ENCODE peak calls at places on chromosome 3, in seven cellular contexts. One of them, this sample, is unnamed.

GRCh38 chr3:64932666-64933342 is 245.0 kb upstream of the ADAMTS9 start:
- DNase-seq in Peyer's patch: no peak
- DNase-seq in retinal pigment epithelial cell: no peak
- DNase-seq in body of pancreas: no peak
- DNase-seq in stomach: no peak
- DNase-seq in esophagus muscularis mucosa: no peak
- DNase-seq in fibroblast of lung: no peak
- DNase-seq in this sample: no peak

GRCh38 chr3:50600841-50601591 is 10.6 kb downstream of the CISH start:
- DNase-seq in Peyer's patch: peak
- DNase-seq in retinal pigment epithelial cell: peak
- DNase-seq in body of pancreas: peak
- DNase-seq in stomach: peak
- DNase-seq in esophagus muscularis mucosa: peak
- DNase-seq in fibroblast of lung: peak
- DNase-seq in this sample: peak

GRCh38 chr3:48232232-48232631 is 8.7 kb upstream of the ZNF589 start:
- DNase-seq in Peyer's patch: no peak
- DNase-seq in retinal pigment epithelial cell: no peak
- DNase-seq in body of pancreas: peak
- DNase-seq in stomach: no peak
- DNase-seq in esophagus muscularis mucosa: no peak
- DNase-seq in fibroblast of lung: no peak
- DNase-seq in this sample: peak

GRCh38 chr3:97684490-97684889 is 80.1 kb upstream of the ARL6 start:
- DNase-seq in Peyer's patch: no peak
- DNase-seq in retinal pigment epithelial cell: no peak
- DNase-seq in body of pancreas: no peak
- DNase-seq in stomach: no peak
- DNase-seq in esophagus muscularis mucosa: no peak
- DNase-seq in fibroblast of lung: no peak
- DNase-seq in this sample: no peak

GRCh38 chr3:13077431-13078157 is 4.4 kb upstream of the IQSEC1 start:
- DNase-seq in Peyer's patch: no peak
- DNase-seq in retinal pigment epithelial cell: no peak
- DNase-seq in body of pancreas: peak
- DNase-seq in stomach: peak
- DNase-seq in esophagus muscularis mucosa: no peak
- DNase-seq in fibroblast of lung: peak
- DNase-seq in this sample: no peak

GRCh38 chr3:120795017-120795648 is 52.6 kb downstream of the GTF2E1 start:
- DNase-seq in Peyer's patch: peak
- DNase-seq in retinal pigment epithelial cell: no peak
- DNase-seq in body of pancreas: peak
- DNase-seq in stomach: peak
- DNase-seq in esophagus muscularis mucosa: peak
- DNase-seq in fibroblast of lung: peak
- DNase-seq in this sample: peak

GRCh38 chr3:134879991-134880390 is 84.9 kb downstream of the EPHB1 start:
- DNase-seq in Peyer's patch: no peak
- DNase-seq in retinal pigment epithelial cell: no peak
- DNase-seq in body of pancreas: no peak
- DNase-seq in stomach: no peak
- DNase-seq in esophagus muscularis mucosa: no peak
- DNase-seq in fibroblast of lung: no peak
- DNase-seq in this sample: no peak

GRCh38 chr3:185733980-185734724 is 90.7 kb downstream of the IGF2BP2 start:
- DNase-seq in Peyer's patch: peak
- DNase-seq in retinal pigment epithelial cell: peak
- DNase-seq in body of pancreas: peak
- DNase-seq in stomach: peak
- DNase-seq in esophagus muscularis mucosa: no peak
- DNase-seq in fibroblast of lung: peak
- DNase-seq in this sample: peak

GRCh38 chr3:194640829-194641228 is 7.6 kb upstream of the TMEM44 start:
- DNase-seq in Peyer's patch: no peak
- DNase-seq in retinal pigment epithelial cell: no peak
- DNase-seq in body of pancreas: no peak
- DNase-seq in stomach: no peak
- DNase-seq in esophagus muscularis mucosa: no peak
- DNase-seq in fibroblast of lung: peak
- DNase-seq in this sample: peak

GRCh38 chr3:166060789-166061479 is 223.7 kb upstream of the BCHE start:
- DNase-seq in Peyer's patch: no peak
- DNase-seq in retinal pigment epithelial cell: no peak
- DNase-seq in body of pancreas: no peak
- DNase-seq in stomach: no peak
- DNase-seq in esophagus muscularis mucosa: no peak
- DNase-seq in fibroblast of lung: no peak
- DNase-seq in this sample: no peak

GRCh38 chr3:107216711-107217110 is 160.5 kb upstream of the CCDC54 start:
- DNase-seq in Peyer's patch: no peak
- DNase-seq in retinal pigment epithelial cell: peak
- DNase-seq in body of pancreas: no peak
- DNase-seq in stomach: no peak
- DNase-seq in esophagus muscularis mucosa: no peak
- DNase-seq in fibroblast of lung: peak
- DNase-seq in this sample: peak

GRCh38 chr3:141412087-141412935 is 44.0 kb downstream of the ZBTB38 start:
- DNase-seq in Peyer's patch: peak
- DNase-seq in retinal pigment epithelial cell: no peak
- DNase-seq in body of pancreas: peak
- DNase-seq in stomach: peak
- DNase-seq in esophagus muscularis mucosa: no peak
- DNase-seq in fibroblast of lung: peak
- DNase-seq in this sample: peak

GRCh38 chr3:138729279-138729678 is 105.4 kb downstream of the PIK3CB start:
- DNase-seq in Peyer's patch: no peak
- DNase-seq in retinal pigment epithelial cell: no peak
- DNase-seq in body of pancreas: no peak
- DNase-seq in stomach: no peak
- DNase-seq in esophagus muscularis mucosa: no peak
- DNase-seq in fibroblast of lung: no peak
- DNase-seq in this sample: no peak

GRCh38 chr3:196181127-196181546 is 30.1 kb downstream of the ZDHHC19 start:
- DNase-seq in Peyer's patch: no peak
- DNase-seq in retinal pigment epithelial cell: no peak
- DNase-seq in body of pancreas: no peak
- DNase-seq in stomach: no peak
- DNase-seq in esophagus muscularis mucosa: no peak
- DNase-seq in fibroblast of lung: no peak
- DNase-seq in this sample: no peak

GRCh38 chr3:117218709-117219108 is 509.1 kb downstream of the TUSC7 start:
- DNase-seq in Peyer's patch: no peak
- DNase-seq in retinal pigment epithelial cell: no peak
- DNase-seq in body of pancreas: no peak
- DNase-seq in stomach: no peak
- DNase-seq in esophagus muscularis mucosa: no peak
- DNase-seq in fibroblast of lung: no peak
- DNase-seq in this sample: no peak

GRCh38 chr3:190531406-190531805 is 17.5 kb downstream of the IL1RAP start:
- DNase-seq in Peyer's patch: no peak
- DNase-seq in retinal pigment epithelial cell: no peak
- DNase-seq in body of pancreas: no peak
- DNase-seq in stomach: no peak
- DNase-seq in esophagus muscularis mucosa: no peak
- DNase-seq in fibroblast of lung: peak
- DNase-seq in this sample: peak

GRCh38 chr3:56610669-56611335 is 53.8 kb downstream of the CCDC66 start:
- DNase-seq in Peyer's patch: no peak
- DNase-seq in retinal pigment epithelial cell: no peak
- DNase-seq in body of pancreas: no peak
- DNase-seq in stomach: no peak
- DNase-seq in esophagus muscularis mucosa: peak
- DNase-seq in fibroblast of lung: no peak
- DNase-seq in this sample: no peak

GRCh38 chr3:183485585-183485984 is 57.2 kb upstream of the MCF2L2 start:
- DNase-seq in Peyer's patch: no peak
- DNase-seq in retinal pigment epithelial cell: no peak
- DNase-seq in body of pancreas: no peak
- DNase-seq in stomach: no peak
- DNase-seq in esophagus muscularis mucosa: peak
- DNase-seq in fibroblast of lung: no peak
- DNase-seq in this sample: no peak

GRCh38 chr3:9727743-9728142 is 3.8 kb upstream of the BRPF1 start:
- DNase-seq in Peyer's patch: no peak
- DNase-seq in retinal pigment epithelial cell: no peak
- DNase-seq in body of pancreas: no peak
- DNase-seq in stomach: no peak
- DNase-seq in esophagus muscularis mucosa: no peak
- DNase-seq in fibroblast of lung: no peak
- DNase-seq in this sample: peak

GRCh38 chr3:12148183-12148940 is 10.3 kb downstream of the TIMP4 start:
- DNase-seq in Peyer's patch: no peak
- DNase-seq in retinal pigment epithelial cell: no peak
- DNase-seq in body of pancreas: no peak
- DNase-seq in stomach: no peak
- DNase-seq in esophagus muscularis mucosa: peak
- DNase-seq in fibroblast of lung: no peak
- DNase-seq in this sample: peak

GRCh38 chr3:153704115-153704514 is 417.1 kb upstream of the ARHGEF26 start:
- DNase-seq in Peyer's patch: no peak
- DNase-seq in retinal pigment epithelial cell: no peak
- DNase-seq in body of pancreas: no peak
- DNase-seq in stomach: no peak
- DNase-seq in esophagus muscularis mucosa: no peak
- DNase-seq in fibroblast of lung: no peak
- DNase-seq in this sample: no peak

GRCh38 chr3:195896361-195897080 is 11.8 kb downstream of the TNK2 start:
- DNase-seq in Peyer's patch: no peak
- DNase-seq in retinal pigment epithelial cell: no peak
- DNase-seq in body of pancreas: no peak
- DNase-seq in stomach: no peak
- DNase-seq in esophagus muscularis mucosa: no peak
- DNase-seq in fibroblast of lung: peak
- DNase-seq in this sample: peak

GRCh38 chr3:157077565-157077991 is 82.4 kb downstream of the CCNL1 start:
- DNase-seq in Peyer's patch: no peak
- DNase-seq in retinal pigment epithelial cell: no peak
- DNase-seq in body of pancreas: peak
- DNase-seq in stomach: peak
- DNase-seq in esophagus muscularis mucosa: peak
- DNase-seq in fibroblast of lung: peak
- DNase-seq in this sample: peak

GRCh38 chr3:4928277-4928789 is 50.9 kb upstream of the BHLHE40 start:
- DNase-seq in Peyer's patch: no peak
- DNase-seq in retinal pigment epithelial cell: no peak
- DNase-seq in body of pancreas: no peak
- DNase-seq in stomach: no peak
- DNase-seq in esophagus muscularis mucosa: no peak
- DNase-seq in fibroblast of lung: no peak
- DNase-seq in this sample: no peak

GRCh38 chr3:134102976-134103375 is 73.3 kb upstream of the SLCO2A1 start:
- DNase-seq in Peyer's patch: no peak
- DNase-seq in retinal pigment epithelial cell: no peak
- DNase-seq in body of pancreas: no peak
- DNase-seq in stomach: no peak
- DNase-seq in esophagus muscularis mucosa: no peak
- DNase-seq in fibroblast of lung: no peak
- DNase-seq in this sample: no peak

GRCh38 chr3:22040150-22040549 is 289.1 kb upstream of the ZNF385D start:
- DNase-seq in Peyer's patch: no peak
- DNase-seq in retinal pigment epithelial cell: no peak
- DNase-seq in body of pancreas: no peak
- DNase-seq in stomach: no peak
- DNase-seq in esophagus muscularis mucosa: no peak
- DNase-seq in fibroblast of lung: no peak
- DNase-seq in this sample: no peak
- H3K4me3 ChIP-seq in Peyer's patch: no peak
- H3K4me3 ChIP-seq in retinal pigment epithelial cell: no peak
- H3K4me3 ChIP-seq in body of pancreas: no peak
- H3K4me3 ChIP-seq in stomach: no peak
- H3K4me3 ChIP-seq in esophagus muscularis mucosa: no peak
- H3K4me3 ChIP-seq in fibroblast of lung: no peak
- H3K4me3 ChIP-seq in this sample: no peak

GRCh38 chr3:113551821-113552220 is 19.5 kb downstream of the SIDT1 start:
- DNase-seq in Peyer's patch: no peak
- DNase-seq in retinal pigment epithelial cell: no peak
- DNase-seq in body of pancreas: no peak
- DNase-seq in stomach: no peak
- DNase-seq in esophagus muscularis mucosa: no peak
- DNase-seq in fibroblast of lung: no peak
- DNase-seq in this sample: no peak
- TF ChIP-seq CTCF in Peyer's patch: no peak
- TF ChIP-seq CTCF in retinal pigment epithelial cell: no peak
- TF ChIP-seq CTCF in body of pancreas: no peak
- TF ChIP-seq CTCF in stomach: no peak
- TF ChIP-seq CTCF in esophagus muscularis mucosa: no peak
- TF ChIP-seq CTCF in fibroblast of lung: no peak
- TF ChIP-seq CTCF in this sample: no peak

GRCh38 chr3:174613173-174613572 is 246.0 kb upstream of the NAALADL2 start:
- DNase-seq in Peyer's patch: no peak
- DNase-seq in retinal pigment epithelial cell: no peak
- DNase-seq in body of pancreas: no peak
- DNase-seq in stomach: no peak
- DNase-seq in esophagus muscularis mucosa: no peak
- DNase-seq in fibroblast of lung: no peak
- DNase-seq in this sample: no peak
- H3K4me3 ChIP-seq in Peyer's patch: no peak
- H3K4me3 ChIP-seq in retinal pigment epithelial cell: no peak
- H3K4me3 ChIP-seq in body of pancreas: no peak
- H3K4me3 ChIP-seq in stomach: no peak
- H3K4me3 ChIP-seq in esophagus muscularis mucosa: no peak
- H3K4me3 ChIP-seq in fibroblast of lung: no peak
- H3K4me3 ChIP-seq in this sample: no peak

GRCh38 chr3:73549071-73549600 is 75.6 kb downstream of the PDZRN3 start:
- DNase-seq in Peyer's patch: no peak
- DNase-seq in retinal pigment epithelial cell: no peak
- DNase-seq in body of pancreas: peak
- DNase-seq in stomach: no peak
- DNase-seq in esophagus muscularis mucosa: no peak
- DNase-seq in fibroblast of lung: no peak
- DNase-seq in this sample: no peak

GRCh38 chr3:73547427-73548036 is 77.2 kb downstream of the PDZRN3 start:
- DNase-seq in Peyer's patch: no peak
- DNase-seq in retinal pigment epithelial cell: no peak
- DNase-seq in body of pancreas: no peak
- DNase-seq in stomach: no peak
- DNase-seq in esophagus muscularis mucosa: no peak
- DNase-seq in fibroblast of lung: peak
- DNase-seq in this sample: peak

GRCh38 chr3:73550011-73550410 is 74.7 kb downstream of the PDZRN3 start:
- DNase-seq in Peyer's patch: no peak
- DNase-seq in retinal pigment epithelial cell: no peak
- DNase-seq in body of pancreas: no peak
- DNase-seq in stomach: no peak
- DNase-seq in esophagus muscularis mucosa: peak
- DNase-seq in fibroblast of lung: peak
- DNase-seq in this sample: no peak

GRCh38 chr3:73542127-73542526 is 82.6 kb downstream of the PDZRN3 start:
- DNase-seq in Peyer's patch: no peak
- DNase-seq in retinal pigment epithelial cell: no peak
- DNase-seq in body of pancreas: peak
- DNase-seq in stomach: peak
- DNase-seq in esophagus muscularis mucosa: no peak
- DNase-seq in fibroblast of lung: no peak
- DNase-seq in this sample: no peak

DNA sequence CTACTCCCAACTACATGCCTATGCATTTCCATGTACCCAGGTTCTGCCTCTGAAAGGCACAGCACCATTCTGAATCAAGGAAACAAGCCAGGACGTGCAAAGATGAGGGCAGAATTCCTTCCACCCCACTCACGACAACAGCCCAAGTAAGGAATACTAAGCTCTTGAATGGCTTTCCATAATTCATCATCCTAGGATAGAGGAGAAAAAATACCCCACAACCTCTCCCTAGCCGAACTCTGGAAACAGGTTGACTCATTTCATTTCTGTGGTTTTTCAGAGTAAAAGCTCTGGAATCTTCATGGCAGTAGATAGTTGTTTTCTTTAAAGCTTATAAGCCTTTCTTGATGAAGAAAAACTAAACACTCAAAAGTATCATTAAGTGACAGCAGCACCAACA is 77.8 kb downstream of the PDZRN3 start:
- DNase-seq in Peyer's patch: no peak
- DNase-seq in retinal pigment epithelial cell: no peak
- DNase-seq in body of pancreas: no peak
- DNase-seq in stomach: no peak
- DNase-seq in esophagus muscularis mucosa: no peak
- DNase-seq in fibroblast of lung: peak
- DNase-seq in this sample: peak
- TF ChIP-seq CTCF in Peyer's patch: no peak
- TF ChIP-seq CTCF in retinal pigment epithelial cell: no peak
- TF ChIP-seq CTCF in body of pancreas: no peak
- TF ChIP-seq CTCF in stomach: no peak
- TF ChIP-seq CTCF in esophagus muscularis mucosa: no peak
- TF ChIP-seq CTCF in fibroblast of lung: no peak
- TF ChIP-seq CTCF in this sample: no peak

This sample was measured in fibroblast of pulmonary artery.